ENCODE peak calls at places on chromosomes 4 and X, in six cellular contexts. W, U, C, M, E and Q are unnamed samples.

GRCh38 chrX:20418809-20419208 is 152.1 kb upstream of the RPS6KA3 start:
- DNase-seq in W (no peak), U (no peak), C (no peak), M (no peak), E (no peak), Q (no peak)

GRCh38 chr4:10866691-10867090 is 182.1 kb upstream of the CLNK start:
- DNase-seq in W (no peak), U (no peak), C (no peak), M (no peak), E (no peak), Q (no peak)

GRCh38 chr4:6499241-6499605 is 26.8 kb upstream of the PPP2R2C start:
- DNase-seq in W (no peak), U (no peak), C (no peak), M (no peak), E (no peak), Q (peak; percentile 34)

GRCh38 chr4:112302320-112303274 is 5.4 kb downstream of the ALPK1 start:
- DNase-seq in W (no peak), U (no peak), C (no peak), M (no peak), E (no peak), Q (no peak)

GRCh38 chr4:10096201-10096975 is 20.2 kb downstream of the WDR1 start:
- DNase-seq in W (peak; percentile 94), U (peak; percentile 16), C (peak; percentile 95), M (no peak), E (no peak), Q (no peak)

GRCh38 chr4:169207436-169208089 is 63.2 kb downstream of the SH3RF1 start:
- DNase-seq in W (no peak), U (no peak), C (no peak), M (no peak), E (peak; percentile 35), Q (no peak)

GRCh38 chr4:127782025-127782274 is 172 bp upstream of the HSPA4L start:
- DNase-seq in W (peak; percentile 81), U (peak; percentile 87), C (no peak), M (peak; percentile 83), E (peak; percentile 75), Q (peak; percentile 92)

GRCh38 chrX:150942958-150943594 is 40.1 kb upstream of the HMGB3 start:
- DNase-seq in W (no peak), U (peak; percentile 12), C (no peak), M (no peak), E (no peak), Q (no peak)

GRCh38 chr4:77332696-77333270 is 175.8 kb downstream of the CCNG2 start:
- DNase-seq in W (no peak), U (no peak), C (no peak), M (no peak), E (no peak), Q (peak; percentile 68)

GRCh38 chr4:38163216-38164006 is 203.2 kb downstream of the PTTG2 start:
- DNase-seq in W (peak; percentile 87), U (no peak), C (peak; percentile 88), M (no peak), E (no peak), Q (no peak)

GRCh38 chr4:171721937-171722336 is 91.3 kb upstream of the GALNTL6 start:
- DNase-seq in W (no peak), U (peak; percentile 63), C (no peak), M (no peak), E (no peak), Q (no peak)

GRCh38 chrX:38859602-38860001 is 58.3 kb downstream of the MID1IP1 start:
- DNase-seq in W (peak; percentile 52), U (no peak), C (peak; percentile 49), M (no peak), E (no peak), Q (no peak)

GRCh38 chr4:88457307-88458090 is 580 bp downstream of the HERC5 start:
- DNase-seq in W (no peak), U (peak; percentile 75), C (peak; percentile 50), M (no peak), E (peak; percentile 40), Q (peak; percentile 64)

GRCh38 chr4:185265942-185266341 is 56.5 kb downstream of the SNX25 start:
- DNase-seq in W (peak; percentile 82), U (no peak), C (peak; percentile 74), M (no peak), E (no peak), Q (no peak)

GRCh38 chr4:66639361-66639760 is 905.9 kb downstream of the CENPC start:
- DNase-seq in W (no peak), U (no peak), C (no peak), M (no peak), E (no peak), Q (no peak)

GRCh38 chrX:105662248-105662647 is 160.1 kb upstream of the NRK start:
- DNase-seq in W (no peak), U (no peak), C (no peak), M (no peak), E (no peak), Q (no peak)

GRCh38 chr4:189228726-189229125 is 711.9 kb upstream of the FRG1 start:
- DNase-seq in W (no peak), U (peak; percentile 66), C (no peak), M (no peak), E (no peak), Q (no peak)

GRCh38 chr4:181291615-181292014 is 951.6 kb upstream of the TENM3 start:
- DNase-seq in W (no peak), U (no peak), C (no peak), M (no peak), E (no peak), Q (no peak)

GRCh38 chr4:95077864-95078263 is 320.1 kb downstream of the BMPR1B start:
- DNase-seq in W (peak; percentile 38), U (peak; percentile 32), C (peak; percentile 13), M (no peak), E (no peak), Q (no peak)

GRCh38 chrX:111719426-111720210 is 38.6 kb downstream of the ALG13 start:
- DNase-seq in W (peak; percentile 16), U (no peak), C (peak; percentile 0), M (no peak), E (no peak), Q (no peak)

GRCh38 chr4:6916587-6917444 is 7.2 kb downstream of the TBC1D14 start:
- DNase-seq in W (no peak), U (peak; percentile 76), C (peak; percentile 56), M (no peak), E (no peak), Q (no peak)

GRCh38 chrX:46935295-46935694 is 23.1 kb downstream of the JADE3 start:
- DNase-seq in W (no peak), U (no peak), C (no peak), M (no peak), E (no peak), Q (no peak)

GRCh38 chr4:124433044-124433443 is 279.5 kb downstream of the ANKRD50 start:
- DNase-seq in W (no peak), U (no peak), C (no peak), M (no peak), E (no peak), Q (no peak)

GRCh38 chr4:166377578-166377977 is 504.5 kb downstream of the TLL1 start:
- DNase-seq in W (no peak), U (no peak), C (no peak), M (no peak), E (no peak), Q (no peak)

GRCh38 chrX:153387345-153387744 is 13.8 kb downstream of the PNMA6E start:
- DNase-seq in W (no peak), U (no peak), C (no peak), M (no peak), E (no peak), Q (peak; percentile 14)

GRCh38 chr4:8141935-8142334 is 16.7 kb downstream of the ABLIM2 start:
- DNase-seq in W (no peak), U (no peak), C (no peak), M (no peak), E (no peak), Q (no peak)

GRCh38 chrX:23937100-23937499 is 29.3 kb downstream of the CXorf58 start:
- DNase-seq in W (peak; percentile 3), U (no peak), C (peak; percentile 4), M (no peak), E (no peak), Q (no peak)

GRCh38 chr4:128424524-128425195 is 137.0 kb upstream of the PGRMC2 start:
- DNase-seq in W (peak; percentile 21), U (no peak), C (peak; percentile 50), M (no peak), E (no peak), Q (no peak)

GRCh38 chr4:141540643-141541042 is 95.7 kb upstream of the IL15 start:
- DNase-seq in W (peak; percentile 60), U (no peak), C (peak; percentile 37), M (no peak), E (no peak), Q (no peak)

GRCh38 chrX:120429776-120430535 is 39.1 kb downstream of the LAMP2 start:
- DNase-seq in W (no peak), U (no peak), C (no peak), M (no peak), E (no peak), Q (no peak)
- H3K27ac ChIP-seq in W (no peak overlapping the region), U (no peak overlapping the region), C (no peak overlapping the region), M (no peak overlapping the region), E (no peak overlapping the region), Q (no peak overlapping the region)

GRCh38 chrX:16103625-16104024 is 19.7 kb upstream of the GRPR start:
- DNase-seq in W (no peak), U (no peak), C (no peak), M (no peak), E (no peak), Q (no peak)
- H2BK120ac ChIP-seq in W (no peak overlapping the region), U (no peak overlapping the region), C (no peak overlapping the region), M (no peak overlapping the region), E (no peak overlapping the region), Q (no peak overlapping the region)

GRCh38 chr4:518569-519083 is 19.6 kb downstream of the PIGG start:
- DNase-seq in W (no peak), U (no peak), C (no peak), M (no peak), E (no peak), Q (no peak)
- H4K91ac ChIP-seq in W (no peak overlapping the region), U (no peak overlapping the region), C (no peak overlapping the region), M (no peak overlapping the region), E (no peak overlapping the region), Q (no peak overlapping the region)

GRCh38 chrX:41923925-41924693 is 755 bp upstream of the CASK start:
- DNase-seq in W (peak; percentile 26), U (peak; percentile 21), C (peak; percentile 64), M (no peak), E (no peak), Q (peak; percentile 40)

GRCh38 chrX:41921492-41922124 is 1.7 kb downstream of the CASK start:
- DNase-seq in W (peak; percentile 37), U (no peak), C (peak; percentile 61), M (no peak), E (no peak), Q (no peak)

GRCh38 chrX:41923257-41923924 is at the start of gene CASK:
- DNase-seq in W (peak; percentile 87), U (peak; percentile 84), C (peak; percentile 87), M (peak; percentile 66), E (peak; percentile 90), Q (peak; percentile 94)

GRCh38 chrX:41922694-41923171 is 621 bp downstream of the CASK start:
- DNase-seq in W (no peak), U (no peak), C (peak; percentile 33), M (no peak), E (no peak), Q (peak; percentile 42)

DNA sequence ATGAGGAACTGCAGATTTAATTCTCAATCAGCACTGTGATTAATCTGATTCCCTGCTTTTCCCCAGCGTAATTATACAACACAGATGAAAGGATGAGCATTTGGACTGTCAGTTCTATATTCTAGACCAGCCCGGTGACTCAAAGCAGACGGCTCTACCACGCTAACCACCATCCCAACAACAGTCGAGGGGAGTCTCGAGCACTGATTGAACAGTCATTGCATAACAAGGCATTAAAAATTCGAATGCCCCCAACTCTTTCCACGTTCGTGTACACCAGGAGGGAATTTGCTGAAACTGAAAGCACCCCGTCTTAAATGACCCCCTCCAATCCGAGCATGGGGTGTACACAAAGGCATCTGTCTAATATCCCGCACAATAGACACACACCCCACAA is 1.2 kb downstream of the CASK start:
- DNase-seq in W (peak; percentile 27), U (no peak), C (peak; percentile 52), M (no peak), E (no peak), Q (no peak)
- H3K27ac ChIP-seq in W (peak overlapping the region; percentile 81), U (no peak overlapping the region), C (no peak overlapping the region), M (no peak overlapping the region), E (peak overlapping the region; percentile 85), Q (no peak overlapping the region)